ENCODE peak calls at places on chromosomes 2 and 18, in four cellular contexts. Q, K, N and X are unnamed samples.
A peak's percentile ranks its signal among the peaks of the same experiment; 100 is the strongest.

GRCh38 chr18:79806976-79807841 is 9.5 kb downstream of the KCNG2 start:
- DNase-seq in N (no peak), Q (no peak), K (no peak), X (no peak)

GRCh38 chr2:143936758-143937562 is 583.0 kb downstream of the ZEB2 start:
- DNase-seq in N (no peak), K (no peak), Q (no peak), X (peak; percentile 23)

GRCh38 chr18:56139792-56140254 is 498.6 kb downstream of the TXNL1 start:
- DNase-seq in Q (no peak), N (no peak), K (no peak), X (no peak)

GRCh38 chr2:192146069-192147006 is 48.4 kb downstream of the TMEFF2 start:
- DNase-seq in Q (no peak), N (no peak), K (no peak), X (no peak)

GRCh38 chr18:45449761-45450227 is 165.5 kb upstream of the SLC14A2 start:
- DNase-seq in N (no peak), Q (no peak), K (no peak), X (no peak)

GRCh38 chr2:234671716-234672115 is 174.8 kb upstream of the ARL4C start:
- DNase-seq in N (no peak), K (no peak), Q (no peak), X (no peak)

GRCh38 chr2:239932881-239933735 is 92.0 kb downstream of the NDUFA10 start:
- DNase-seq in N (no peak), Q (no peak), K (no peak), X (no peak)

GRCh38 chr18:48302736-48303135 is 106.4 kb downstream of the ZBTB7C start:
- DNase-seq in N (no peak), K (no peak), Q (no peak), X (no peak)

GRCh38 chr2:125471963-125472362 is 1184.0 kb upstream of the GYPC start:
- DNase-seq in K (no peak), N (peak; percentile 16), Q (no peak), X (peak; percentile 64)

GRCh38 chr2:165202230-165202629 is 1.6 kb downstream of the SCN3A start:
- DNase-seq in K (no peak), Q (no peak), N (no peak), X (no peak)

GRCh38 chr2:68423966-68424650 is 43.0 kb downstream of the FBXO48 start:
- DNase-seq in N (no peak), K (no peak), Q (no peak), X (no peak)

GRCh38 chr2:1553671-1554295 is 140.5 kb downstream of the TPO start:
- DNase-seq in K (no peak), Q (peak; percentile 7), N (no peak), X (no peak)

GRCh38 chr2:162085090-162085891 is 11.3 kb upstream of the DPP4 start:
- DNase-seq in N (peak; percentile 85), Q (no peak), K (no peak), X (no peak)

GRCh38 chr2:65142515-65142914 is 12.6 kb upstream of the RAB1A start:
- DNase-seq in K (no peak), N (no peak), Q (no peak), X (no peak)

GRCh38 chr2:228549390-228550007 is 368.0 kb upstream of the SPHKAP start:
- DNase-seq in Q (no peak), K (no peak), N (no peak), X (no peak)

GRCh38 chr18:5538541-5538940 is 5.3 kb downstream of the EPB41L3 start:
- DNase-seq in Q (no peak), K (no peak), N (no peak), X (no peak)

GRCh38 chr2:126778561-126779285 is 120.0 kb upstream of the TEX51 start:
- DNase-seq in Q (no peak), K (peak; percentile 12), N (no peak), X (no peak)

GRCh38 chr18:63409301-63409700 is 13.0 kb downstream of the VPS4B start:
- DNase-seq in K (no peak), Q (no peak), N (no peak), X (no peak)

GRCh38 chr18:29749699-29750098 is 1292.8 kb downstream of the DSC3 start:
- DNase-seq in N (no peak), K (no peak), Q (no peak), X (no peak)

GRCh38 chr18:79544386-79544963 is 135.1 kb upstream of the CTDP1 start:
- DNase-seq in N (no peak), Q (no peak), K (no peak), X (no peak)

GRCh38 chr2:24793752-24794477 is 690 bp downstream of the CENPO start:
- DNase-seq in N (peak; percentile 39), Q (no peak), K (peak; percentile 22), X (no peak)

GRCh38 chr2:23497063-23497462 is 112.1 kb downstream of the KLHL29 start:
- DNase-seq in Q (no peak), N (no peak), K (no peak), X (no peak)

GRCh38 chr18:37492952-37493351 is 72.6 kb downstream of the CELF4 start:
- DNase-seq in Q (no peak), N (no peak), K (no peak), X (no peak)

DNA sequence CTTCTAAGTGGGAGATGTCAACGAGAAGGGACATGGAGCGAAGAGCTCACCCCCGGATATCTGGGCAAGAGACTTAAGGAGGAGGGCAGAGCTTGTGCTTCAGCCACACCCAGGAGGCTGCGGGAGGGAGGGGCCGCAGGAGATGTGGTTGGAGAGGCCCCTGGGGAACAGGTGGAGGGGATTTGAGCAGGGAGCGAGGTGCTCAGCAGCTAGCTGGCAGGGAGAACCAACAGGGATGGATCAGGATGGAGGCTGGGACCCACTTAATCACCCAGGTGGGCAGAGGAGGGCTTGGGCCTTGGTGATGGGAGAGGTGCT is 78.3 kb downstream of the MBP start:
- DNase-seq in N (no peak), K (no peak), Q (no peak), X (no peak)
- TF ChIP-seq FOSL1 in N (no peak), K (no peak), Q (no peak), X (no peak)

GRCh38 chr18:58013241-58014211 is 30.5 kb upstream of the NEDD4L start:
- DNase-seq in Q (no peak), K (no peak), N (peak; percentile 99), X (no peak)
- TF ChIP-seq SP1 in Q (no peak), K (no peak), N (no peak), X (no peak)

GRCh38 chr2:43051316-43051715 is 175.1 kb downstream of the ZFP36L2 start:
- DNase-seq in Q (peak; percentile 26), K (no peak), N (no peak), X (no peak)
- TF ChIP-seq FOSL1 in Q (peak; percentile 38), K (no peak), N (no peak), X (no peak)

DNA sequence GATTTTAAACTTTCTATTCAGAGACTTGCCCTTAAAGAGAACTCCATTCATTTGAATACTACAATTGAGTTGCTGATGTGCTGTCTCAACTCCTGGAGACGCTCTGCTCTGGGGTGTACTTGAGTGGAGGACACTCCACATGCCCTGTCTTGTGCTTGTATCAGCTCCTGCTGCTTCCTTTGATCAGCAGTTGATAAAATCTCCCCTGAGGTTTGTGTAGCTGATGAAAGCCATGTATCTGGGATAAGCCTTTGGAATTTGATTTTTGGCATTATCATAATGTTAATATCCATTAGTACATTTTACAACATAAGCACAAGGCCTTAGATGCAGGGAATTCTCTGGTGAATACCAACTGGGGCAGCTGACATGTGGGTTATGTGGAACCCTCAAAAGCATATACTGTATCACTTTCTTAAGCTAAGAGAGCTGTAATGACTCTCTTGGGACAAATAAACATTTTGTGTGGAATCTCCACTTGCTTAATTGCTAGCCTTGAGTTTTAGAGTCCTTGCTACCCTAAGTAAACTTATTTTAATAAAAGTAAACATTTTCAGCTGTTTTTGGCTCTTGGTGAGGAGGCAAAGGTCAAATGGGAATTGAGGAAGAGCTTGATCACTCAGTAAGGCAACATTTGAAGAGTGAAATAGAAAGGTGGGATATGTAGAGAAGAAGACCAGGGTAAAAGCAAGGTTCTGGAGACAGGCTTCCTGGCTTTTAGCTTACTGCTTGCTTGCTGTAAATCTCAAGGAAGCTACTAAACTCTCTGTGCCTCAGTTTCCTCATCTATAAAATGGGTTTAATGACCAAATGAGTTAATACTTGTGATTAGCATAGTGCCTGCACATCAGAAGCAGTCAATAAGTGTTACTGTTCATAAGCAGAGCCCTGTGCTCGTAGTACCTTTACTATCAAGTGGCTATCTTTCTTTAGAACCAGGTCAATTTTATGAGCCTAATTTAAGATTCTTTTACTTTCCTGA is 222.5 kb upstream of the ITGA4 start:
- DNase-seq in N (no peak), K (no peak), Q (no peak), X (no peak)
- TF ChIP-seq SP1 in N (no peak), K (no peak), Q (no peak), X (no peak)